ENCODE peak calls at places on chromosomes 11 and 22, in six cellular contexts. One of them, this sample, is unnamed.

GRCh38 chr11:100687630-100688395 is 725 bp downstream of the ARHGAP42 start:
- DNase-seq in HTR-8/SVneo: peak
- DNase-seq in fibroblast of pulmonary artery: peak
- DNase-seq in fibroblast of villous mesenchyme: peak
- DNase-seq in RPMI8226: peak
- DNase-seq in GM03348: peak
- DNase-seq in this sample: peak

GRCh38 chr11:37370817-37371216 is 772.8 kb upstream of the RAG2 start:
- DNase-seq in fibroblast of villous mesenchyme: no peak
- DNase-seq in RPMI8226: no peak
- DNase-seq in fibroblast of pulmonary artery: no peak
- DNase-seq in GM03348: no peak
- DNase-seq in HTR-8/SVneo: no peak
- DNase-seq in this sample: no peak

GRCh38 chr22:44278234-44279058 is 34.3 kb downstream of the SHISAL1 start:
- DNase-seq in GM03348: no peak
- DNase-seq in fibroblast of villous mesenchyme: no peak
- DNase-seq in RPMI8226: no peak
- DNase-seq in HTR-8/SVneo: no peak
- DNase-seq in fibroblast of pulmonary artery: no peak
- DNase-seq in this sample: no peak

GRCh38 chr11:108857382-108857781 is 192.5 kb downstream of the DDX10 start:
- DNase-seq in GM03348: no peak
- DNase-seq in fibroblast of pulmonary artery: peak
- DNase-seq in RPMI8226: no peak
- DNase-seq in HTR-8/SVneo: no peak
- DNase-seq in fibroblast of villous mesenchyme: no peak
- DNase-seq in this sample: no peak

GRCh38 chr22:41603873-41604332 is 14.3 kb upstream of the PMM1 start:
- DNase-seq in GM03348: no peak
- DNase-seq in fibroblast of villous mesenchyme: no peak
- DNase-seq in fibroblast of pulmonary artery: no peak
- DNase-seq in RPMI8226: no peak
- DNase-seq in HTR-8/SVneo: no peak
- DNase-seq in this sample: no peak

GRCh38 chr11:13366266-13367026 is 88.9 kb downstream of the BMAL1 start:
- DNase-seq in RPMI8226: no peak
- DNase-seq in fibroblast of villous mesenchyme: peak
- DNase-seq in fibroblast of pulmonary artery: no peak
- DNase-seq in GM03348: no peak
- DNase-seq in HTR-8/SVneo: no peak
- DNase-seq in this sample: no peak

GRCh38 chr11:70186936-70187335 is 16.2 kb upstream of the FADD start:
- DNase-seq in fibroblast of pulmonary artery: no peak
- DNase-seq in RPMI8226: no peak
- DNase-seq in fibroblast of villous mesenchyme: no peak
- DNase-seq in HTR-8/SVneo: no peak
- DNase-seq in GM03348: no peak
- DNase-seq in this sample: no peak

GRCh38 chr22:44363214-44363979 is 50.6 kb upstream of the SHISAL1 start:
- DNase-seq in RPMI8226: no peak
- DNase-seq in GM03348: peak
- DNase-seq in HTR-8/SVneo: peak
- DNase-seq in fibroblast of villous mesenchyme: peak
- DNase-seq in fibroblast of pulmonary artery: peak
- DNase-seq in this sample: peak

This sample was measured in AG10803.